ENCODE peak calls at places on chromosomes 3 and 15, in six cellular contexts. One of them, this sample, is unnamed.

GRCh38 chr3:20056727-20057611 is 16.7 kb downstream of the KAT2B start:
- DNase-seq in hepatocyte: peak; percentile 49
- DNase-seq in tibial artery: no peak
- DNase-seq in CD8-positive, alpha-beta memory T cell: no peak
- DNase-seq in uterus: peak; percentile 44
- DNase-seq in IMR-90: peak; percentile 82
- DNase-seq in this sample: no peak

GRCh38 chr15:92709064-92709463 is 53.5 kb upstream of the FAM174B start:
- DNase-seq in hepatocyte: no peak
- DNase-seq in tibial artery: no peak
- DNase-seq in CD8-positive, alpha-beta memory T cell: no peak
- DNase-seq in uterus: no peak
- DNase-seq in IMR-90: no peak
- DNase-seq in this sample: no peak

GRCh38 chr15:39770748-39771689 is 11.6 kb downstream of the FSIP1 start:
- DNase-seq in hepatocyte: no peak
- DNase-seq in tibial artery: no peak
- DNase-seq in CD8-positive, alpha-beta memory T cell: no peak
- DNase-seq in uterus: no peak
- DNase-seq in IMR-90: peak; percentile 92
- DNase-seq in this sample: no peak

GRCh38 chr3:54987719-54988118 is 59.9 kb upstream of the LRTM1 start:
- DNase-seq in hepatocyte: no peak
- DNase-seq in tibial artery: no peak
- DNase-seq in CD8-positive, alpha-beta memory T cell: no peak
- DNase-seq in uterus: no peak
- DNase-seq in IMR-90: no peak
- DNase-seq in this sample: no peak

GRCh38 chr3:69204315-69204957 is 82.0 kb upstream of the LMOD3 start:
- DNase-seq in hepatocyte: peak; percentile 45
- DNase-seq in tibial artery: no peak
- DNase-seq in CD8-positive, alpha-beta memory T cell: no peak
- DNase-seq in uterus: no peak
- DNase-seq in IMR-90: peak; percentile 22
- DNase-seq in this sample: no peak

GRCh38 chr3:177473184-177473583 is 275.9 kb upstream of the TBL1XR1 start:
- DNase-seq in hepatocyte: no peak
- DNase-seq in tibial artery: no peak
- DNase-seq in CD8-positive, alpha-beta memory T cell: no peak
- DNase-seq in uterus: no peak
- DNase-seq in IMR-90: peak; percentile 13
- DNase-seq in this sample: no peak

GRCh38 chr3:141386611-141387110 is 18.4 kb downstream of the ZBTB38 start:
- DNase-seq in hepatocyte: no peak
- DNase-seq in tibial artery: no peak
- DNase-seq in CD8-positive, alpha-beta memory T cell: no peak
- DNase-seq in uterus: no peak
- DNase-seq in IMR-90: peak; percentile 83
- DNase-seq in this sample: no peak

GRCh38 chr3:188760408-188760807 is 411.4 kb upstream of the TPRG1 start:
- DNase-seq in hepatocyte: no peak
- DNase-seq in tibial artery: no peak
- DNase-seq in CD8-positive, alpha-beta memory T cell: no peak
- DNase-seq in uterus: no peak
- DNase-seq in IMR-90: peak; percentile 72
- DNase-seq in this sample: no peak

GRCh38 chr15:39426552-39427532 is 154.0 kb upstream of the THBS1 start:
- DNase-seq in hepatocyte: peak; percentile 30
- DNase-seq in tibial artery: peak; percentile 75
- DNase-seq in CD8-positive, alpha-beta memory T cell: peak; percentile 84
- DNase-seq in uterus: no peak
- DNase-seq in IMR-90: peak; percentile 84
- DNase-seq in this sample: no peak

GRCh38 chr3:11245276-11245675 is 26.9 kb upstream of the ATG7 start:
- DNase-seq in hepatocyte: no peak
- DNase-seq in tibial artery: no peak
- DNase-seq in CD8-positive, alpha-beta memory T cell: no peak
- DNase-seq in uterus: no peak
- DNase-seq in IMR-90: no peak
- DNase-seq in this sample: no peak

GRCh38 chr3:111585214-111585613 is 9.9 kb downstream of the ZBED2 start:
- DNase-seq in hepatocyte: peak; percentile 70
- DNase-seq in tibial artery: no peak
- DNase-seq in CD8-positive, alpha-beta memory T cell: no peak
- DNase-seq in uterus: no peak
- DNase-seq in IMR-90: peak; percentile 10
- DNase-seq in this sample: no peak

GRCh38 chr3:32821686-32822296 is 4.0 kb downstream of the TRIM71 start:
- DNase-seq in hepatocyte: peak; percentile 53
- DNase-seq in tibial artery: no peak
- DNase-seq in CD8-positive, alpha-beta memory T cell: no peak
- DNase-seq in uterus: no peak
- DNase-seq in IMR-90: no peak
- DNase-seq in this sample: no peak

GRCh38 chr15:90664650-90665287 is 52.4 kb upstream of the BLM start:
- DNase-seq in hepatocyte: no peak
- DNase-seq in tibial artery: peak; percentile 79
- DNase-seq in CD8-positive, alpha-beta memory T cell: no peak
- DNase-seq in uterus: peak; percentile 39
- DNase-seq in IMR-90: peak; percentile 31
- DNase-seq in this sample: no peak

GRCh38 chr15:90184786-90185704 is 16.1 kb upstream of the SEMA4B start:
- DNase-seq in hepatocyte: peak; percentile 87
- DNase-seq in tibial artery: peak; percentile 89
- DNase-seq in CD8-positive, alpha-beta memory T cell: peak; percentile 54
- DNase-seq in uterus: peak; percentile 61
- DNase-seq in IMR-90: no peak
- DNase-seq in this sample: peak; percentile 48

GRCh38 chr3:150775001-150775599 is 12.1 kb upstream of the SIAH2 start:
- DNase-seq in hepatocyte: no peak
- DNase-seq in tibial artery: no peak
- DNase-seq in CD8-positive, alpha-beta memory T cell: no peak
- DNase-seq in uterus: no peak
- DNase-seq in IMR-90: peak; percentile 89
- DNase-seq in this sample: no peak

GRCh38 chr3:146590521-146590920 is 14.6 kb downstream of the PLSCR5 start:
- DNase-seq in hepatocyte: no peak
- DNase-seq in tibial artery: no peak
- DNase-seq in CD8-positive, alpha-beta memory T cell: no peak
- DNase-seq in uterus: no peak
- DNase-seq in IMR-90: peak; percentile 40
- DNase-seq in this sample: no peak

GRCh38 chr3:151795276-151795675 is 18.6 kb upstream of the AADAC start:
- DNase-seq in hepatocyte: no peak
- DNase-seq in tibial artery: no peak
- DNase-seq in CD8-positive, alpha-beta memory T cell: no peak
- DNase-seq in uterus: no peak
- DNase-seq in IMR-90: peak; percentile 81
- DNase-seq in this sample: no peak

GRCh38 chr3:15205934-15206661 is at the start of gene CAPN7:
- DNase-seq in hepatocyte: peak; percentile 99
- DNase-seq in tibial artery: peak; percentile 98
- DNase-seq in CD8-positive, alpha-beta memory T cell: peak; percentile 94
- DNase-seq in uterus: peak; percentile 91
- DNase-seq in IMR-90: peak; percentile 91
- DNase-seq in this sample: peak; percentile 95

GRCh38 chr15:39145854-39146253 is 435.0 kb upstream of the THBS1 start:
- DNase-seq in hepatocyte: no peak
- DNase-seq in tibial artery: no peak
- DNase-seq in CD8-positive, alpha-beta memory T cell: no peak
- DNase-seq in uterus: no peak
- DNase-seq in IMR-90: peak; percentile 44
- DNase-seq in this sample: no peak

GRCh38 chr3:124078978-124079911 is 87.3 kb upstream of the ROPN1 start:
- DNase-seq in hepatocyte: peak; percentile 51
- DNase-seq in tibial artery: no peak
- DNase-seq in CD8-positive, alpha-beta memory T cell: no peak
- DNase-seq in uterus: no peak
- DNase-seq in IMR-90: peak; percentile 50
- DNase-seq in this sample: peak; percentile 37

GRCh38 chr15:64731807-64732151 is 43.6 kb downstream of the RBPMS2 start:
- DNase-seq in hepatocyte: no peak
- DNase-seq in tibial artery: no peak
- DNase-seq in CD8-positive, alpha-beta memory T cell: no peak
- DNase-seq in uterus: no peak
- DNase-seq in IMR-90: no peak
- DNase-seq in this sample: no peak

GRCh38 chr15:74336061-74337005 is 31.1 kb downstream of the CYP11A1 start:
- DNase-seq in hepatocyte: no peak
- DNase-seq in tibial artery: peak; percentile 12
- DNase-seq in CD8-positive, alpha-beta memory T cell: no peak
- DNase-seq in uterus: no peak
- DNase-seq in IMR-90: peak; percentile 37
- DNase-seq in this sample: no peak

GRCh38 chr3:52220380-52221026 is 4.9 kb downstream of the TLR9 start:
- DNase-seq in hepatocyte: peak; percentile 88
- DNase-seq in tibial artery: peak; percentile 90
- DNase-seq in CD8-positive, alpha-beta memory T cell: peak; percentile 82
- DNase-seq in uterus: peak; percentile 89
- DNase-seq in IMR-90: peak; percentile 63
- DNase-seq in this sample: peak; percentile 94

GRCh38 chr3:49554639-49555265 is 475 bp downstream of the BSN start:
- DNase-seq in hepatocyte: peak; percentile 85
- DNase-seq in tibial artery: no peak
- DNase-seq in CD8-positive, alpha-beta memory T cell: no peak
- DNase-seq in uterus: no peak
- DNase-seq in IMR-90: peak; percentile 10
- DNase-seq in this sample: peak; percentile 18

GRCh38 chr15:56815247-56815646 is 81.9 kb upstream of the ZNF280D start:
- DNase-seq in hepatocyte: no peak
- DNase-seq in tibial artery: no peak
- DNase-seq in CD8-positive, alpha-beta memory T cell: no peak
- DNase-seq in uterus: peak; percentile 52
- DNase-seq in IMR-90: no peak
- DNase-seq in this sample: peak; percentile 96

GRCh38 chr3:73500321-73500720 is 124.4 kb downstream of the PDZRN3 start:
- DNase-seq in hepatocyte: no peak
- DNase-seq in tibial artery: no peak
- DNase-seq in CD8-positive, alpha-beta memory T cell: no peak
- DNase-seq in uterus: no peak
- DNase-seq in IMR-90: peak; percentile 34
- DNase-seq in this sample: no peak

GRCh38 chr3:73504852-73505251 is 119.9 kb downstream of the PDZRN3 start:
- DNase-seq in hepatocyte: no peak
- DNase-seq in tibial artery: no peak
- DNase-seq in CD8-positive, alpha-beta memory T cell: no peak
- DNase-seq in uterus: no peak
- DNase-seq in IMR-90: no peak
- DNase-seq in this sample: no peak

GRCh38 chr3:73502609-73503560 is 121.9 kb downstream of the PDZRN3 start:
- DNase-seq in hepatocyte: peak; percentile 82
- DNase-seq in tibial artery: peak; percentile 80
- DNase-seq in CD8-positive, alpha-beta memory T cell: peak; percentile 21
- DNase-seq in uterus: peak; percentile 83
- DNase-seq in IMR-90: peak; percentile 98
- DNase-seq in this sample: peak; percentile 79

GRCh38 chr3:73503781-73504180 is 121.0 kb downstream of the PDZRN3 start:
- DNase-seq in hepatocyte: no peak
- DNase-seq in tibial artery: no peak
- DNase-seq in CD8-positive, alpha-beta memory T cell: no peak
- DNase-seq in uterus: no peak
- DNase-seq in IMR-90: peak; percentile 68
- DNase-seq in this sample: no peak

DNA sequence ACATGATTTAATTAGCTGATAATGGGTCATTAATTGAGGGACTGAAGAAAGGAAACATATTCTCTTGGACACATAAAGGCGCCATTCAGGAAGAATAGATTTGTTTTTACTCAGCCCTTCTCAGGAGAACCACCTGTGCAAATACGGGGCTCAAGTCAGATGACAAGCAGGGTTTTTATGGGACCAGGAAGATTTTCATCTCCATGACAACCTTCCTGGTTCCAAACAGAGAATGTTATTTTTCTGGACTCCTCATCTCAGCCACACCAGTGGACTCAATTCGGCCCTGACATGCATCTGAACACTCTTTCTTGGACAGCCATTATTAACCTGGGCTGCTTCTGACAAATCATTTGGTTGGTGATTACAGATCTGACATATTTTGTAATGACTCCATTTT is 120.5 kb downstream of the PDZRN3 start:
- DNase-seq in hepatocyte: no peak
- DNase-seq in tibial artery: no peak
- DNase-seq in CD8-positive, alpha-beta memory T cell: no peak
- DNase-seq in uterus: no peak
- DNase-seq in IMR-90: no peak
- DNase-seq in this sample: no peak
- H3K4me1 ChIP-seq in hepatocyte: peaks cover 18% of the 10 kb centered on the region
- H3K4me1 ChIP-seq in tibial artery: no peaks in the 10 kb centered on the region
- H3K4me1 ChIP-seq in CD8-positive, alpha-beta memory T cell: no peaks in the 10 kb centered on the region
- H3K4me1 ChIP-seq in uterus: peaks cover 10% of the 10 kb centered on the region
- H3K4me1 ChIP-seq in IMR-90: peaks cover 15% of the 10 kb centered on the region
- H3K4me1 ChIP-seq in this sample: no peaks in the 10 kb centered on the region

DNA sequence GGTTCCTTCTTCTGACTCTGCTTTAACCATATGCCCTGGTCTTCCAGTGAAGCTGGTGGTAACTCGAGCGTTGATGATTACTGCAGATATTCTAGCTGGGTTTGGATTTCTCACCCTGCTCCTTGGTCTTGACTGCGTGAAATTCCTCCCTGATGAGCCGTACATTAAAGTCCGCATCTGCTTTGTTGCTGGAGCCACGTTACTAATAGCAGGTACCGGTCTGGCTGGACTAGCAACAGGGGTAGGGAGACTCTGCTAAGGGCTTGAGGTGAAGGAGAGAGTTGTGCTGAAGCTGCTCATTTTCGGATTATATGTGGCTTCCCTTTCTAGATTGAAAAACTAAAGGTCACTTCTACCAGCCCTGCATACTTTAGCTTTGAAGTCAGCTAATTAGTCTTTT is 16.8 kb downstream of the CLDN16 start:
- DNase-seq in hepatocyte: no peak
- DNase-seq in tibial artery: no peak
- DNase-seq in CD8-positive, alpha-beta memory T cell: no peak
- DNase-seq in uterus: no peak
- DNase-seq in IMR-90: no peak
- DNase-seq in this sample: no peak
- H3K4me3 ChIP-seq in hepatocyte: no peak overlapping the region
- H3K4me3 ChIP-seq in tibial artery: no peak overlapping the region
- H3K4me3 ChIP-seq in CD8-positive, alpha-beta memory T cell: no peak overlapping the region
- H3K4me3 ChIP-seq in uterus: no peak overlapping the region
- H3K4me3 ChIP-seq in IMR-90: no peak overlapping the region
- H3K4me3 ChIP-seq in this sample: no peak overlapping the region

DNA sequence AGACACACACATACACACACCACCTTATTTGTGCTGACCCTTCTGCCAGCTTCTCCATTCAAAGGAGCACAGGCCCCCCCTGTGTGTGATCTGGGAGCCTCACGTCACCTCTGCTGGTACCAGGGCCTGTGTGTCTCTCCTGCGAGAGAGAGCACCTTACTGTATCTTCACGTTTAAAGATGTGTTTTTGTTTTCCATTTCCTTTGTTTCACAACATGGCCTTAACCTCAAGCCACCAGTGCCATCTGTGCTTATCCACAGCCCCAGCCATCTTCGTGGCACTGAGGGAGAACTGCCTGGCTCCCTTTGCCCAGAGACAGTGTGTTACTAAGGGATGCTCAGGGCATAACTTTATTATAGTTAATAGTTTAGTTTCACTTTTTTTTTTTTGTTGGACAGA is 52.3 kb downstream of the ABHD2 start:
- DNase-seq in hepatocyte: no peak
- DNase-seq in tibial artery: no peak
- DNase-seq in CD8-positive, alpha-beta memory T cell: no peak
- DNase-seq in uterus: no peak
- DNase-seq in IMR-90: no peak
- DNase-seq in this sample: no peak
- H3K4me1 ChIP-seq in hepatocyte: peaks cover 10% of the 10 kb centered on the region
- H3K4me1 ChIP-seq in tibial artery: no peaks in the 10 kb centered on the region
- H3K4me1 ChIP-seq in CD8-positive, alpha-beta memory T cell: peaks cover 6% of the 10 kb centered on the region
- H3K4me1 ChIP-seq in uterus: peaks cover 20% of the 10 kb centered on the region
- H3K4me1 ChIP-seq in IMR-90: peaks cover 34% of the 10 kb centered on the region
- H3K4me1 ChIP-seq in this sample: peaks cover 7% of the 10 kb centered on the region

GRCh38 chr15:85118173-85118572 is 136.5 kb downstream of the PDE8A start:
- DNase-seq in hepatocyte: no peak
- DNase-seq in tibial artery: no peak
- DNase-seq in CD8-positive, alpha-beta memory T cell: no peak
- DNase-seq in uterus: no peak
- DNase-seq in IMR-90: no peak
- DNase-seq in this sample: no peak
- H3K4me3 ChIP-seq in hepatocyte: no peak overlapping the region
- H3K4me3 ChIP-seq in tibial artery: no peak overlapping the region
- H3K4me3 ChIP-seq in CD8-positive, alpha-beta memory T cell: no peak overlapping the region
- H3K4me3 ChIP-seq in uterus: no peak overlapping the region
- H3K4me3 ChIP-seq in IMR-90: no peak overlapping the region
- H3K4me3 ChIP-seq in this sample: no peak overlapping the region

This sample was measured in HAP-1.